ENCODE peak calls at places on chromosomes 16 and 17, in nine cellular contexts. I is Calu3; B is activated CD4-positive, CD25-positive, alpha-beta regulatory T cell; D is activated CD4-positive, alpha-beta memory T cell treated with anti-CD3 and anti-CD28 coated beads for 36 hours; A is anterior cingulate cortex; M is NCI-H345; Y is CD4-positive, alpha-beta T cell; E is H54; K is SHP77. C is an unnamed sample.

GRCh38 chr17:82502207-82502606 is 17.3 kb upstream of the FOXK2 start:
- DNase-seq in D (no peak), E (no peak), A (no peak), Y (no peak), K (no peak), I (no peak), M (no peak), B (no peak), C (no peak)

GRCh38 chr17:18246880-18247612 is 11.5 kb downstream of the FLII start:
- DNase-seq in I (no peak), B (no peak), Y (no peak), A (no peak), E (peak), D (peak), M (peak), K (no peak), C (no peak)

GRCh38 chr17:15967706-15968399 is 22.9 kb downstream of the ADORA2B start:
- DNase-seq in A (no peak), B (no peak), M (no peak), E (no peak), D (no peak), Y (no peak), I (no peak), K (no peak), C (no peak)

GRCh38 chr16:82093901-82094300 is 58.8 kb downstream of the HSD17B2 start:
- DNase-seq in Y (no peak), A (no peak), B (no peak), E (no peak), K (no peak), M (no peak), I (no peak), D (no peak), C (no peak)

GRCh38 chr16:15686287-15686686 is 36.2 kb downstream of the NDE1 start:
- DNase-seq in B (no peak), Y (no peak), I (no peak), A (no peak), K (no peak), D (no peak), E (no peak), M (no peak), C (no peak)

GRCh38 chr16:50096791-50097190 is 31.0 kb downstream of the HEATR3 start:
- DNase-seq in M (no peak), A (no peak), I (no peak), K (no peak), B (no peak), Y (no peak), E (peak), D (no peak), C (no peak)

GRCh38 chr16:27449434-27450188 is 47.6 kb downstream of the IL21R start:
- DNase-seq in K (no peak), D (peak), M (no peak), Y (peak), I (no peak), A (no peak), B (peak), E (no peak), C (peak)

GRCh38 chr17:71361691-71362450 is 758.9 kb upstream of the SOX9 start:
- DNase-seq in E (no peak), I (no peak), B (no peak), A (no peak), Y (no peak), D (no peak), K (no peak), M (no peak), C (no peak)

GRCh38 chr17:49494937-49495841 is at the start of gene NGFR:
- DNase-seq in B (no peak), Y (peak), E (no peak), A (no peak), D (peak), I (peak), M (peak), K (no peak), C (peak)

GRCh38 chr17:18258356-18259038 is at the start of gene FLII:
- DNase-seq in K (peak), A (no peak), E (no peak), M (peak), I (peak), Y (peak), D (peak), B (peak), C (peak)

GRCh38 chr16:525520-526180 is 1.9 kb upstream of the CAPN15 start:
- DNase-seq in A (no peak), K (no peak), B (no peak), M (no peak), D (peak), Y (peak), I (peak), E (peak), C (peak)

GRCh38 chr16:66300037-66300436 is 66.5 kb upstream of the CDH5 start:
- DNase-seq in Y (no peak), D (no peak), I (no peak), A (no peak), M (no peak), B (no peak), K (no peak), E (no peak), C (no peak)

GRCh38 chr17:1961187-1961586 is 63.9 kb downstream of the RTN4RL1 start:
- DNase-seq in A (no peak), K (no peak), B (no peak), D (no peak), I (no peak), M (no peak), Y (no peak), E (no peak), C (no peak)

GRCh38 chr16:66924527-66925321 is 611 bp downstream of the RRAD start:
- DNase-seq in Y (no peak), B (peak), M (no peak), A (no peak), I (peak), K (no peak), E (no peak), D (peak), C (peak)

GRCh38 chr17:13635951-13636350 is 34.2 kb upstream of the HS3ST3A1 start:
- DNase-seq in A (no peak), K (no peak), Y (no peak), M (no peak), E (no peak), D (no peak), I (no peak), B (no peak), C (no peak)

GRCh38 chr17:51948128-51948527 is 210.4 kb downstream of the CA10 start:
- DNase-seq in I (peak), A (no peak), K (no peak), M (peak), Y (no peak), D (no peak), E (peak), B (no peak), C (no peak)

GRCh38 chr16:66382171-66382965 is 15.9 kb downstream of the CDH5 start:
- DNase-seq in D (no peak), M (no peak), Y (no peak), A (no peak), K (no peak), E (peak), I (no peak), B (no peak), C (no peak)

GRCh38 chr17:6491071-6491700 is 46.9 kb downstream of the PIMREG start:
- DNase-seq in K (no peak), A (no peak), B (no peak), E (no peak), D (no peak), M (no peak), I (no peak), Y (no peak), C (no peak)